ENCODE peak calls at places on chromosome 2, in five cellular contexts. H is HepG2, U is A549, M is GM12878, P is K562. L is an unnamed sample.
A peak's percentile ranks its signal among the peaks of the same experiment; 100 is the strongest.

GRCh38 chr2:135820003-135820618 is 16.9 kb downstream of the LCT start:
- DNase-seq in P (no peak), U (no peak), H (no peak), M (peak; percentile 48), L (no peak)

GRCh38 chr2:159118115-159118858 is 149.8 kb downstream of the TANC1 start:
- DNase-seq in M (peak; percentile 51), P (peak; percentile 89), H (peak; percentile 68), U (peak; percentile 77), L (peak; percentile 71)

GRCh38 chr2:127048969-127049897 is 57.7 kb downstream of the BIN1 start:
- DNase-seq in U (no peak), M (no peak), P (no peak), H (no peak), L (no peak)

GRCh38 chr2:216281881-216282280 is 90.4 kb downstream of the MARCHF4 start:
- DNase-seq in U (no peak), M (no peak), H (no peak), P (no peak), L (no peak)

GRCh38 chr2:111705711-111706323 is 178.2 kb downstream of the ANAPC1 start:
- DNase-seq in P (no peak), H (peak; percentile 69), U (peak; percentile 45), M (peak; percentile 78), L (peak; percentile 96)

GRCh38 chr2:69177785-69178636 is 165.0 kb downstream of the ANTXR1 start:
- DNase-seq in H (peak; percentile 99), M (no peak), U (peak; percentile 93), P (peak; percentile 87), L (no peak)

GRCh38 chr2:120760446-120761135 is 24.9 kb downstream of the GLI2 start:
- DNase-seq in M (no peak), H (no peak), U (no peak), P (no peak), L (no peak)

GRCh38 chr2:38427936-38428335 is 50.9 kb upstream of the ATL2 start:
- DNase-seq in M (no peak), U (no peak), H (no peak), P (no peak), L (no peak)

GRCh38 chr2:216064014-216064630 is 17.5 kb downstream of the PECR start:
- DNase-seq in P (no peak), M (no peak), H (no peak), U (no peak), L (no peak)

GRCh38 chr2:128756372-128756730 is 437.7 kb upstream of the HS6ST1 start:
- DNase-seq in H (no peak), M (no peak), P (no peak), U (no peak), L (no peak)

GRCh38 chr2:69164379-69164778 is 151.4 kb downstream of the ANTXR1 start:
- DNase-seq in P (no peak), M (no peak), H (no peak), U (no peak), L (no peak)

GRCh38 chr2:189698020-189698887 is 23.8 kb downstream of the ANKAR start:
- DNase-seq in U (peak; percentile 47), P (peak; percentile 50), M (no peak), H (peak; percentile 67), L (no peak)

GRCh38 chr2:222754324-222754723 is 82.9 kb downstream of the MOGAT1 start:
- DNase-seq in H (no peak), P (no peak), U (no peak), M (no peak), L (no peak)

GRCh38 chr2:8564475-8564874 is 117.4 kb upstream of the ID2 start:
- DNase-seq in H (no peak), P (no peak), U (no peak), M (no peak), L (no peak)

GRCh38 chr2:197871780-197872456 is 67.5 kb downstream of the PLCL1 start:
- DNase-seq in P (no peak), M (no peak), H (no peak), U (no peak), L (no peak)

GRCh38 chr2:239380831-239381708 is 19.8 kb downstream of the HDAC4 start:
- DNase-seq in H (no peak), U (no peak), P (no peak), M (peak; percentile 35), L (no peak)

GRCh38 chr2:85987266-85988178 is 98.7 kb upstream of the ST3GAL5 start:
- DNase-seq in H (no peak), U (no peak), P (no peak), M (no peak), L (no peak)

GRCh38 chr2:174916270-174916930 is 88.8 kb downstream of the CHN1 start:
- DNase-seq in P (no peak), M (no peak), H (peak; percentile 6), U (no peak), L (no peak)

GRCh38 chr2:110961024-110961423 is 159.7 kb upstream of the BCL2L11 start:
- DNase-seq in P (no peak), M (no peak), H (no peak), U (no peak), L (no peak)

GRCh38 chr2:86021396-86022378 is 84.0 kb downstream of the POLR1A start:
- DNase-seq in U (no peak), M (no peak), P (no peak), H (no peak), L (no peak)

GRCh38 chr2:107804608-107805498 is 21.8 kb upstream of the RGPD4 start:
- DNase-seq in M (no peak), H (no peak), P (no peak), U (no peak), L (no peak)

GRCh38 chr2:34234823-34235222 is 635.7 kb upstream of the FAM98A start:
- DNase-seq in P (no peak), M (no peak), H (no peak), U (no peak), L (no peak)

GRCh38 chr2:173087214-173087581 is 11.6 kb downstream of the MAP3K20 start:
- DNase-seq in U (no peak), M (no peak), H (no peak), P (no peak), L (no peak)

GRCh38 chr2:37582911-37583310 is 88.5 kb downstream of the CDC42EP3 start:
- DNase-seq in M (no peak), U (no peak), H (no peak), P (no peak), L (no peak)

GRCh38 chr2:64732153-64732552 is 78.4 kb upstream of the SERTAD2 start:
- DNase-seq in P (no peak), M (no peak), H (peak; percentile 43), U (no peak), L (no peak)

GRCh38 chr2:195818521-195818920 is 161.5 kb downstream of the SLC39A10 start:
- DNase-seq in U (no peak), H (no peak), P (no peak), M (no peak), L (no peak)

GRCh38 chr2:68195096-68195495 is 37.4 kb downstream of the PNO1 start:
- DNase-seq in U (no peak), H (no peak), P (peak; percentile 30), M (no peak), L (no peak)

GRCh38 chr2:6917071-6917760 is at the start of gene RNF144A:
- DNase-seq in M (no peak), H (no peak), P (peak; percentile 75), U (peak; percentile 53), L (no peak)
- TF ChIP-seq CTCF in M (no peak), H (peak; percentile 62), P (peak; percentile 25), U (peak; percentile 97), L (peak; percentile 94)

GRCh38 chr2:145511946-145512345 is 992.0 kb upstream of the ZEB2 start:
- DNase-seq in H (no peak), M (no peak), P (no peak), U (no peak), L (no peak)
- TF ChIP-seq REST in H (no peak), M (no peak), P (no peak), U (no peak), L (no peak)

GRCh38 chr2:28400921-28401320 is 8.3 kb downstream of the FOSL2 start:
- DNase-seq in M (no peak), H (no peak), U (no peak), P (no peak), L (no peak)

GRCh38 chr2:28399946-28400345 is 7.3 kb downstream of the FOSL2 start:
- DNase-seq in P (no peak), M (no peak), H (no peak), U (no peak), L (no peak)

GRCh38 chr2:28398101-28398834 is 5.6 kb downstream of the FOSL2 start:
- DNase-seq in U (peak; percentile 40), M (no peak), P (no peak), H (no peak), L (no peak)

GRCh38 chr2:28400434-28400833 is 7.8 kb downstream of the FOSL2 start:
- DNase-seq in P (no peak), M (no peak), U (no peak), H (no peak), L (no peak)

GRCh38 chr2:28399289-28399688 is 6.6 kb downstream of the FOSL2 start:
- DNase-seq in U (no peak), M (no peak), P (no peak), H (no peak), L (no peak)
- H3K4me1 ChIP-seq in U (peaks cover 74% of the 10 kb centered on the region), M (no peaks in the 10 kb centered on the region), P (peaks cover 3% of the 10 kb centered on the region), H (peaks cover 50% of the 10 kb centered on the region), L (peaks cover 44% of the 10 kb centered on the region)

GRCh38 chr2:70496819-70497218 is 56.8 kb downstream of the TGFA start:
- DNase-seq in H (no peak), M (no peak), P (no peak), U (no peak), L (no peak)

GRCh38 chr2:70498528-70498927 is 55.1 kb downstream of the TGFA start:
- DNase-seq in U (no peak), M (no peak), H (no peak), P (no peak), L (no peak)

GRCh38 chr2:70501215-70501614 is 52.4 kb downstream of the TGFA start:
- DNase-seq in H (no peak), U (no peak), P (no peak), M (no peak), L (no peak)

GRCh38 chr2:70499253-70499652 is 54.4 kb downstream of the TGFA start:
- DNase-seq in M (no peak), U (no peak), H (no peak), P (no peak), L (no peak)

DNA sequence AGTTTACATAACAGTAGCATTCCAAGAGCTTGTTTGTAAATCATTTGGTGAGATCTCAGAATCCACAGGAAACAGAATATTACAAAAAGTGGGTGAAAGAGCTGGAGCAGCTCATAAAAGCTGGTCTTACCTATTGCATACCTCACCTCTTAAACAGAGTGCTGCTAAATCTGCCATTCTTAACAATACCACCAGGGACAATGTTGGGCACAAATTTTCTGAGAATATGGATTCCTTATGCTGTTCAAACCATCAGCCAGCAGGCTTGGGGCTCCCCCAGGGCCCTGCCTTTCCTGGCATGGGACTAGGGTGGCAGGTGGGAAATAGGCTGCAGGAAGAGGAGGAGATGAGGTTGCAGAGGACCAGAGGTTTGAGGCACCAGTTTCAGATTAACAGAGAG is 55.6 kb downstream of the TGFA start:
- DNase-seq in H (peak; percentile 61), P (peak; percentile 4), M (no peak), U (peak; percentile 42), L (no peak)
- TF ChIP-seq CTCF in H (no peak), P (peak; percentile 36), M (peak; percentile 11), U (peak; percentile 30), L (peak; percentile 35)